ENCODE peak calls at places on chromosomes 4 and X, in four cellular contexts. Z, C, F and V are unnamed samples.

GRCh38 chrX:21989415-21989814 is 42.7 kb upstream of the PHEX start:
- DNase-seq in Z (no peak), C (no peak), F (peak), V (no peak)

GRCh38 chr4:78022517-78022916 is 34.6 kb upstream of the FRAS1 start:
- DNase-seq in Z (no peak), C (no peak), F (no peak), V (no peak)

GRCh38 chr4:158025131-158025530 is 147.7 kb downstream of the GASK1B start:
- DNase-seq in Z (no peak), C (peak), F (no peak), V (peak)

GRCh38 chr4:88012652-88013051 is 5.2 kb downstream of the PKD2 start:
- DNase-seq in Z (no peak), C (no peak), F (peak), V (no peak)

GRCh38 chr4:143381171-143382118 is 44.8 kb downstream of the GAB1 start:
- DNase-seq in Z (no peak), C (peak), F (peak), V (peak)

GRCh38 chrX:103864886-103865534 is 33.0 kb upstream of the RAB9B start:
- DNase-seq in Z (no peak), C (no peak), F (no peak), V (peak)

GRCh38 chr4:138225477-138225876 is 16.7 kb downstream of the SLC7A11 start:
- DNase-seq in Z (no peak), C (no peak), F (no peak), V (no peak)

GRCh38 chrX:138748480-138748879 is 37.0 kb upstream of the FGF13 start:
- DNase-seq in Z (no peak), C (peak), F (peak), V (peak)

GRCh38 chr4:26073886-26074560 is 160.0 kb downstream of the SMIM20 start:
- DNase-seq in Z (no peak), C (no peak), F (no peak), V (no peak)

GRCh38 chrX:24415921-24416320 is 49.2 kb upstream of the PDK3 start:
- DNase-seq in Z (no peak), C (no peak), F (no peak), V (no peak)

GRCh38 chrX:153310901-153311300 is 10.7 kb downstream of the PNMA6F start:
- DNase-seq in Z (no peak), C (no peak), F (no peak), V (no peak)

GRCh38 chr4:932713-933070 is 432 bp downstream of the TMEM175 start:
- DNase-seq in Z (peak), C (no peak), F (peak), V (no peak)

GRCh38 chr4:183722738-183723560 is 63.9 kb downstream of the TRAPPC11 start:
- DNase-seq in Z (peak), C (peak), F (peak), V (peak)

GRCh38 chrX:39950035-39950688 is 147.6 kb downstream of the BCOR start:
- DNase-seq in Z (no peak), C (no peak), F (peak), V (peak)

GRCh38 chr4:137510866-137511265 is 21.4 kb downstream of the PCDH18 start:
- DNase-seq in Z (no peak), C (peak), F (no peak), V (peak)

GRCh38 chr4:88907478-88907877 is 149.5 kb downstream of the FAM13A start:
- DNase-seq in Z (no peak), C (no peak), F (no peak), V (no peak)

GRCh38 chr4:186216465-186217024 is 10.8 kb upstream of the KLKB1 start:
- DNase-seq in Z (no peak), C (no peak), F (no peak), V (peak)

GRCh38 chr4:112287258-112287873 is 1.7 kb upstream of the TIFA start:
- DNase-seq in Z (no peak), C (no peak), F (peak), V (no peak)

GRCh38 chrX:68090266-68090665 is 343.0 kb downstream of the OPHN1 start:
- DNase-seq in Z (no peak), C (no peak), F (no peak), V (peak)

GRCh38 chr4:88144866-88145300 is 13.6 kb downstream of the ABCG2 start:
- DNase-seq in Z (no peak), C (peak), F (no peak), V (no peak)

GRCh38 chrX:33892670-33893069 is 239.4 kb downstream of the FAM47A start:
- DNase-seq in Z (no peak), C (no peak), F (no peak), V (no peak)

GRCh38 chr4:2412534-2412884 is 5.9 kb downstream of the ZFYVE28 start:
- DNase-seq in Z (no peak), C (peak), F (peak), V (no peak)

GRCh38 chr4:43968041-43968440 is 480.6 kb downstream of the KCTD8 start:
- DNase-seq in Z (no peak), C (no peak), F (no peak), V (no peak)

GRCh38 chr4:89486042-89486441 is 178.4 kb upstream of the GPRIN3 start:
- DNase-seq in Z (no peak), C (peak), F (no peak), V (peak)

GRCh38 chr4:152657657-152658056 is 22.1 kb downstream of the TMEM154 start:
- DNase-seq in Z (no peak), C (no peak), F (no peak), V (no peak)

GRCh38 chr4:140018931-140019618 is 134.9 kb downstream of the MAML3 start:
- DNase-seq in Z (no peak), C (no peak), F (no peak), V (no peak)

GRCh38 chrX:154064637-154065435 is 32.7 kb downstream of the MECP2 start:
- DNase-seq in Z (no peak), C (no peak), F (no peak), V (no peak)

GRCh38 chrX:18997916-18998315 is 14.0 kb upstream of the PHKA2 start:
- DNase-seq in Z (no peak), C (no peak), F (no peak), V (no peak)

GRCh38 chr4:151744614-151745013 is 16.2 kb downstream of the GATB start:
- DNase-seq in Z (no peak), C (peak), F (peak), V (peak)

GRCh38 chrX:51332188-51332942 is at the start of gene NUDT10:
- DNase-seq in Z (no peak), C (peak), F (peak), V (peak)

GRCh38 chr4:155802573-155802972 is 43.8 kb downstream of the GUCY1B1 start:
- DNase-seq in Z (no peak), C (no peak), F (no peak), V (no peak)

GRCh38 chrX:138756234-138756633 is 44.7 kb upstream of the FGF13 start:
- DNase-seq in Z (no peak), C (peak), F (no peak), V (peak)

GRCh38 chr4:138242076-138242829 is at the start of gene SLC7A11:
- DNase-seq in Z (peak), C (peak), F (peak), V (peak)

GRCh38 chr4:92600638-92601037 is 296.9 kb downstream of the GRID2 start:
- DNase-seq in Z (peak), C (no peak), F (no peak), V (no peak)

GRCh38 chr4:7828011-7828720 is 111.5 kb downstream of the AFAP1 start:
- DNase-seq in Z (no peak), C (peak), F (peak), V (peak)

GRCh38 chr4:36043241-36043640 is 201.1 kb downstream of the ARAP2 start:
- DNase-seq in Z (no peak), C (no peak), F (no peak), V (no peak)

GRCh38 chr4:7674706-7675105 is 240.0 kb upstream of the PSAPL1 start:
- DNase-seq in Z (no peak), C (no peak), F (no peak), V (no peak)

GRCh38 chr4:7074423-7074822 is 6.6 kb upstream of the GRPEL1 start:
- DNase-seq in Z (no peak), C (no peak), F (no peak), V (no peak)

DNA sequence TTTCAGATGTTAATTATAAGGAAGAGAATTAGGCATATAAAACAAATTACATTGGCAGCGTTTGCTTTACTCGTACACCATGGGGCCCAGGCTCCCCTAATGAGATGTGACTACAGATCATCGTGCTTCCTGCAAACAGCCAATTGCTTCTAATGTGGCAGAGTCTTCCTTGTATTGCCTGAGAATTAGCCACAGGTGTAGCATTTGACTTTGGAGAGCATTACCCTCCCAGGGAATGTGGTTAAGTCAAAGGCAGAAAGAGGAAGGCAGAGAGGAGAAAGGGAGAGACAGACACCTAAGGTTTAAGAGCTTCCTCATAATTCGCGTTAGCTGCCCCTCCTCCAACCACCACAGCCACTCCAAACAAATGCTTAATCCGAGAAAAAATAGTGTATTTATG is 97.0 kb downstream of the MID1IP1 start:
- DNase-seq in Z (no peak), C (no peak), F (no peak), V (no peak)
- H3K4me3 ChIP-seq in Z (no peak), C (no peak), F (no peak), V (no peak)

GRCh38 chrX:73268463-73268862 is 53.8 kb upstream of the NAP1L2 start:
- DNase-seq in Z (no peak), C (peak), F (no peak), V (no peak)
- H3K4me3 ChIP-seq in Z (no peak), C (no peak), F (no peak), V (no peak)

DNA sequence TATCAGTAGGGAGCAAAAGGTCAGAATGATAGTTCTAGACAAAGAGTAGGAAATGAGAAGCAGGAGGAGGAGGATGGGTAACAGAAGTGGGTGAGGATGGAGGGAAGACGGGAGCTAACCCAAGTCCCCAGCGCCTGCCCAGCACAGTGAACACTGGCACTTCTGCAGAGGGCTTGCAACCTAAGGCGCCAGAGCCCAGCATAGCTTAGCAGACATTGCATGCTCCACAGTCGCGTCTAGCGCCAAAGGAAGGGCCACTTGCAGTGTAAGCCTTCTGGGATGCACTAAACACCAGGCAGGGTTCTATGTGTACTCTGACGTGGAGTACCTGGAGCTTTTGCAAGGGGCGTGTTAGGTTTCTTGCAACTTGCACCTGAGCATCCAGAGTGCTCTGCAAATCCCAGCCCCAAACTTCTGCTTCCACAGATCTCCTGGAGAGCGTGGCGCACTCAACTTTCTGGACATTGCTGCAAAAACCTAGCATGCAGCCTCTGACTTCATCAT is 46.4 kb upstream of the NKAP start:
- DNase-seq in Z (no peak), C (no peak), F (no peak), V (no peak)
- H3K4me3 ChIP-seq in Z (no peak), C (no peak), F (no peak), V (no peak)

DNA sequence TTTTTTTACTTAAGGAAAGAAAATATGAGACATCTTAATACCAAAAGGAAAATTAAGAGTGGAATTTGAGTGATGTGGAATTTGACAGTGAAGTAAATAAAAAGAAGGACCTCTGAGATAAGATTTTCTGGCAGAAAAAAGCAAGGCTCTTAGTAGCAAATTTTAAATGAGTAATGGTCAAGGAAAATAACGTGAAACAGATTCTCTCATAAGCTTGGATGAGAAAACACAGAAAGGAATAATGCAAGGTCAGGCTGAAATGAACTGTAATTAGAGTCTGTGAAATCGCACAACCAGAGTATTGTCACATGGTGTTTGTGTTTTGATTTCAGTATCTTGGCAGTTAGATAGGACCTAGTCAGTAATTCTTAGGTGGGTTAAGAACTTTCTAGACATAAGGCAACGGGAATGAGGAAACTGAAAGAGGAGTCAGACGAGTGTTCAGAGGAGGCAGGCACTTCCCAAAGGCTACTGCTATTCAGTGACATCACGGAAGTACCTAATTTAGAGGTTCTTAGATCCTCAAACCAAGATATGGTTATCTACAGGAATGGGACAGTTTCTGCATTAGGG is 34.5 kb downstream of the LIMCH1 start:
- DNase-seq in Z (no peak), C (no peak), F (no peak), V (no peak)
- H3K4me3 ChIP-seq in Z (no peak), C (no peak), F (no peak), V (no peak)

GRCh38 chr4:117971406-117971805 is 62.9 kb upstream of the NDST3 start:
- DNase-seq in Z (peak), C (no peak), F (no peak), V (no peak)

GRCh38 chr4:117968606-117969005 is 65.7 kb upstream of the NDST3 start:
- DNase-seq in Z (no peak), C (no peak), F (no peak), V (no peak)

DNA sequence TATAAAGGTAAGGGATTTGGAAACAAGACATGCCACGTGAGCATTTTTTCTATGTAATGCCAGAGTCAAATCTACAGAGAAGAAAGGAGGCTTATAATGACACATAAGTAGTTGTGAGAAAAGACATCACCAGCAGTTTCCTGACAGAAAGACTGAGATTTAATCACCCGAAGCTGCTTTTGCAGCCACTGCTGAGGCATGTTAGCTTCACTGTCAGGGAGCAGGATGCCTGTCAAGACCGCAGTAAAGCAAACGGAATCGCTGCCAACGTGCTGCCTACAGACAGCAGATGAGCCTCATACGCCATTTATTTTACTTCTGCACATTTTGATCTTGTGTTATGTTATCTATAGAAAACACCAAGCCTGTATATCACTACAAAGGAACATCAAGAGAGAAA is 68.7 kb upstream of the NDST3 start:
- DNase-seq in Z (peak), C (no peak), F (no peak), V (no peak)
- H3K4me3 ChIP-seq in Z (no peak), C (no peak), F (no peak), V (no peak)

DNA sequence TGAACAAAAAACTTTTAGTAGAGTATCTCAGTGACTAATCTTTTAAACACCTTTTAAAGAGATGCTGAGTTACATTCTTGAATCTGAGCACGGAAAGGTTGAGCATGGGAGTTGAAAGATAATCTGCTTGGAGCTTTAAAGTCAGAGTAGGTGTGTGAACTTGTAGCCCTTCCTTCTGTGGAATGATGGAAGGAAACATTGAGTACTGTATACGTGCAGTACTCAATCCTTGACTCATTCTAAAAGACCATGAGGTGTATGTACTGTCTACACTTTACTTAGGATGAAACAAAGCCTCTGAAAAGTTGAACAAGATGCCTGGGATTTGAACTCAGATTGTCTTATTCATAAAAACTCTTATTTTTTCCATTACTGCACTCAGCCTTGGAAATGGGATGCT is 3.4 kb downstream of the ENOPH1 start:
- DNase-seq in Z (no peak), C (peak), F (no peak), V (no peak)
- H3K4me3 ChIP-seq in Z (no peak), C (no peak), F (no peak), V (no peak)

GRCh38 chr4:80264825-80265224 is 1.6 kb upstream of the FGF5 start:
- DNase-seq in Z (no peak), C (no peak), F (no peak), V (no peak)
- H3K4me3 ChIP-seq in Z (no peak), C (no peak), F (no peak), V (no peak)